ENCODE peak calls at places on chromosomes 5 and 9, in seven cellular contexts. K is brain microvascular endothelial cell; L is EH; J is left cardiac atrium; U is SK-N-DZ; R is endothelial cell; S is stimulated activated CD4-positive, alpha-beta T cell treated with anti-CD3 and anti-CD28 coated beads, Interleukin-2, amount 100 ng/mL, for 24 hours. T is an unnamed sample.

GRCh38 chr5:10981927-10982326 is 220.9 kb upstream of the DAP start:
- DNase-seq in K (no peak), L (no peak), J (no peak), U (no peak), R (no peak), S (no peak), T (no peak)

GRCh38 chr9:16136961-16137360 is 584.1 kb downstream of the CCDC171 start:
- DNase-seq in K (peak; percentile 78), L (peak; percentile 81), J (peak; percentile 36), U (no peak), R (no peak), S (no peak), T (peak; percentile 68)

GRCh38 chr5:139482050-139482889 is at the start of gene STING1:
- DNase-seq in K (peak; percentile 94), L (peak; percentile 99), J (peak; percentile 91), U (no peak), R (no peak), S (peak; percentile 74), T (peak; percentile 100)

GRCh38 chr5:164377746-164378145 is 872.3 kb downstream of the MAT2B start:
- DNase-seq in K (no peak), L (no peak), J (no peak), U (no peak), R (no peak), S (no peak), T (no peak)

GRCh38 chr5:142864293-142865260 is 94.4 kb downstream of the ARHGAP26 start:
- DNase-seq in K (no peak), L (no peak), J (peak; percentile 51), U (no peak), R (no peak), S (no peak), T (no peak)

GRCh38 chr5:133595465-133595864 is 16.9 kb downstream of the FSTL4 start:
- DNase-seq in K (no peak), L (no peak), J (no peak), U (no peak), R (no peak), S (no peak), T (no peak)

GRCh38 chr9:115739096-115739875 is 414.3 kb upstream of the PAPPA start:
- DNase-seq in K (no peak), L (peak; percentile 72), J (no peak), U (no peak), R (no peak), S (no peak), T (peak; percentile 30)

GRCh38 chr5:141934099-141934844 is 10.6 kb downstream of the DELE1 start:
- DNase-seq in K (no peak), L (no peak), J (peak; percentile 61), U (no peak), R (no peak), S (no peak), T (no peak)

GRCh38 chr5:102090770-102091169 is 205.3 kb downstream of the SLCO4C1 start:
- DNase-seq in K (no peak), L (peak; percentile 15), J (no peak), U (peak; percentile 82), R (peak; percentile 56), S (no peak), T (peak; percentile 30)

GRCh38 chr9:135524130-135524861 is 3.1 kb downstream of the LCN1 start:
- DNase-seq in K (peak; percentile 57), L (peak; percentile 77), J (no peak), U (no peak), R (no peak), S (no peak), T (peak; percentile 13)

GRCh38 chr9:116572095-116572748 is 114.9 kb upstream of the TRIM32 start:
- DNase-seq in K (peak; percentile 72), L (peak; percentile 85), J (peak; percentile 93), U (peak; percentile 75), R (peak; percentile 81), S (peak; percentile 50), T (peak; percentile 80)

GRCh38 chr5:113118765-113119164 is 142.2 kb downstream of the DCP2 start:
- DNase-seq in K (no peak), L (no peak), J (no peak), U (peak; percentile 79), R (no peak), S (no peak), T (no peak)

GRCh38 chr5:72452515-72453259 is 54.5 kb downstream of the ZNF366 start:
- DNase-seq in K (peak; percentile 74), L (peak; percentile 96), J (peak; percentile 80), U (no peak), R (peak; percentile 43), S (no peak), T (peak; percentile 91)

GRCh38 chr9:112535364-112535763 is 48.7 kb downstream of the KIAA1958 start:
- DNase-seq in K (peak; percentile 40), L (peak; percentile 68), J (no peak), U (no peak), R (no peak), S (no peak), T (no peak)

GRCh38 chr5:34927785-34928184 is 1.6 kb upstream of the DNAJC21 start:
- DNase-seq in K (no peak), L (no peak), J (no peak), U (no peak), R (no peak), S (no peak), T (no peak)

GRCh38 chr5:13478831-13479465 is 465.5 kb downstream of the DNAH5 start:
- DNase-seq in K (peak; percentile 22), L (peak; percentile 17), J (no peak), U (peak; percentile 38), R (peak; percentile 47), S (no peak), T (peak; percentile 80)

GRCh38 chr5:85205430-85205829 is 820.8 kb upstream of the EDIL3 start:
- DNase-seq in K (no peak), L (no peak), J (no peak), U (no peak), R (no peak), S (no peak), T (no peak)

GRCh38 chr9:81620009-81620405 is 69.3 kb downstream of the TLE1 start:
- DNase-seq in K (no peak), L (no peak), J (no peak), U (no peak), R (no peak), S (peak; percentile 22), T (no peak)

GRCh38 chr5:171433352-171433698 is 13.9 kb downstream of the FGF18 start:
- DNase-seq in K (no peak), L (no peak), J (no peak), U (no peak), R (no peak), S (no peak), T (no peak)

GRCh38 chr5:84830265-84830664 is 445.6 kb upstream of the EDIL3 start:
- DNase-seq in K (no peak), L (no peak), J (no peak), U (no peak), R (no peak), S (no peak), T (no peak)

GRCh38 chr9:124345063-124345462 is 70.2 kb downstream of the PSMB7 start:
- DNase-seq in K (no peak), L (no peak), J (no peak), U (no peak), R (no peak), S (no peak), T (no peak)

GRCh38 chr9:123686849-123687233 is 243.1 kb downstream of the DENND1A start:
- DNase-seq in K (no peak), L (no peak), J (no peak), U (no peak), R (no peak), S (no peak), T (no peak)

GRCh38 chr5:67152400-67152799 is 44.2 kb downstream of the CD180 start:
- DNase-seq in K (no peak), L (no peak), J (no peak), U (no peak), R (no peak), S (no peak), T (no peak)

GRCh38 chr9:133848471-133848870 is 110.3 kb upstream of the SARDH start:
- DNase-seq in K (no peak), L (no peak), J (no peak), U (no peak), R (no peak), S (no peak), T (no peak)

GRCh38 chr5:132103380-132103951 is 29.9 kb downstream of the CSF2 start:
- DNase-seq in K (peak; percentile 93), L (peak; percentile 96), J (peak; percentile 90), U (no peak), R (no peak), S (peak; percentile 68), T (peak; percentile 96)

GRCh38 chr5:1897386-1897785 is 14.7 kb upstream of the IRX4 start:
- DNase-seq in K (no peak), L (no peak), J (peak; percentile 5), U (no peak), R (no peak), S (no peak), T (no peak)

GRCh38 chr9:109411818-109412352 is 86.2 kb downstream of the PTPN3 start:
- DNase-seq in K (peak; percentile 14), L (peak; percentile 46), J (no peak), U (peak; percentile 9), R (peak; percentile 25), S (peak; percentile 27), T (peak; percentile 8)

GRCh38 chr5:59764361-59764760 is 129.2 kb downstream of the PDE4D start:
- DNase-seq in K (no peak), L (no peak), J (no peak), U (no peak), R (no peak), S (no peak), T (no peak)

GRCh38 chr5:10277773-10278630 is 27.9 kb downstream of the CCT5 start:
- DNase-seq in K (no peak), L (no peak), J (no peak), U (no peak), R (no peak), S (no peak), T (no peak)

GRCh38 chr9:20683351-20684034 is 566 bp upstream of the FOCAD start:
- DNase-seq in K (peak; percentile 69), L (peak; percentile 75), J (peak; percentile 76), U (peak; percentile 3), R (no peak), S (peak; percentile 57), T (peak; percentile 31)

GRCh38 chr5:32679218-32679617 is 31.9 kb upstream of the NPR3 start:
- DNase-seq in K (no peak), L (peak; percentile 5), J (no peak), U (no peak), R (no peak), S (no peak), T (peak; percentile 53)

GRCh38 chr9:128724744-128725211 is 851 bp upstream of the ZDHHC12 start:
- DNase-seq in K (peak; percentile 68), L (peak; percentile 90), J (peak; percentile 84), U (peak; percentile 94), R (peak; percentile 50), S (peak; percentile 60), T (peak; percentile 65)

GRCh38 chr5:43413966-43414365 is 1.8 kb upstream of the CCL28 start:
- DNase-seq in K (no peak), L (no peak), J (no peak), U (no peak), R (no peak), S (no peak), T (no peak)

GRCh38 chr5:43036856-43037711 is 3.0 kb downstream of the ANXA2R start:
- DNase-seq in K (peak; percentile 43), L (peak; percentile 58), J (no peak), U (no peak), R (peak; percentile 25), S (no peak), T (no peak)

GRCh38 chr5:142994242-142994641 is 224.1 kb downstream of the ARHGAP26 start:
- DNase-seq in K (no peak), L (no peak), J (no peak), U (no peak), R (no peak), S (no peak), T (no peak)

GRCh38 chr9:77903666-77904248 is 127.9 kb downstream of the GNAQ start:
- DNase-seq in K (no peak), L (peak; percentile 67), J (no peak), U (peak; percentile 52), R (no peak), S (no peak), T (no peak)

GRCh38 chr9:89807101-89807395 is 202.2 kb downstream of the GADD45G start:
- DNase-seq in K (no peak), L (no peak), J (no peak), U (no peak), R (no peak), S (no peak), T (no peak)

GRCh38 chr5:80149161-80149609 is 106.7 kb downstream of the SERINC5 start:
- DNase-seq in K (no peak), L (no peak), J (no peak), U (no peak), R (no peak), S (no peak), T (no peak)

T was measured in MCF 10A.